ENCODE peak calls at places on chromosomes 1 and 21, in nine cellular contexts. S is NB4; M is ureter; Y is effector memory CD4-positive, alpha-beta T cell; N is IMR-90; G is progenitor cell of endocrine pancreas; C is AG08396; V is mammary epithelial cell; U is C1 segment of cervical spinal cord. I is an unnamed sample.

GRCh38 chr1:40899230-40899870 is 37.2 kb upstream of the CITED4 start:
- DNase-seq in S (no peak), M (peak), Y (no peak), N (no peak), G (no peak), C (no peak), V (peak), U (no peak), I (no peak)

GRCh38 chr1:107683198-107683657 is 281.8 kb downstream of the VAV3 start:
- DNase-seq in S (no peak), M (no peak), Y (no peak), N (no peak), G (no peak), C (no peak), V (peak), U (no peak), I (no peak)

GRCh38 chr1:169550294-169550693 is 36.0 kb downstream of the F5 start:
- DNase-seq in S (peak), M (no peak), Y (no peak), N (peak), G (no peak), C (peak), V (peak), U (no peak), I (no peak)

GRCh38 chr1:173042806-173043205 is 7.9 kb downstream of the TNFSF18 start:
- DNase-seq in S (no peak), M (no peak), Y (no peak), N (no peak), G (no peak), C (no peak), V (no peak), U (no peak), I (no peak)

GRCh38 chr1:68378296-68379084 is 71.3 kb downstream of the RPE65 start:
- DNase-seq in S (no peak), M (no peak), Y (no peak), N (peak), G (no peak), C (peak), V (peak), U (no peak), I (no peak)

GRCh38 chr1:7899741-7900140 is 40.9 kb downstream of the TNFRSF9 start:
- DNase-seq in S (peak), M (no peak), Y (no peak), N (peak), G (no peak), C (no peak), V (peak), U (no peak), I (no peak)

GRCh38 chr1:201628490-201628889 is 89.6 kb downstream of the NAV1 start:
- DNase-seq in S (no peak), M (no peak), Y (no peak), N (no peak), G (no peak), C (no peak), V (no peak), U (no peak), I (no peak)

GRCh38 chr1:192518700-192519099 is 56.9 kb upstream of the RGS1 start:
- DNase-seq in S (no peak), M (no peak), Y (no peak), N (peak), G (no peak), C (no peak), V (no peak), U (no peak), I (no peak)

GRCh38 chr1:184387871-184388670 is 1.2 kb downstream of the C1orf21 start:
- DNase-seq in S (peak), M (peak), Y (no peak), N (peak), G (no peak), C (peak), V (peak), U (peak), I (peak)

GRCh38 chr1:107640207-107640606 is 324.8 kb downstream of the VAV3 start:
- DNase-seq in S (peak), M (no peak), Y (no peak), N (no peak), G (no peak), C (no peak), V (no peak), U (no peak), I (no peak)

GRCh38 chr1:20183876-20184275 is 2.0 kb upstream of the UBXN10 start:
- DNase-seq in S (peak), M (no peak), Y (no peak), N (no peak), G (no peak), C (no peak), V (no peak), U (no peak), I (no peak)

GRCh38 chr1:97902067-97902466 is 18.8 kb downstream of the DPYD start:
- DNase-seq in S (no peak), M (no peak), Y (no peak), N (no peak), G (no peak), C (no peak), V (no peak), U (no peak), I (no peak)

GRCh38 chr1:185337221-185337620 is 20.2 kb upstream of the IVNS1ABP start:
- DNase-seq in S (peak), M (no peak), Y (no peak), N (peak), G (no peak), C (no peak), V (peak), U (no peak), I (no peak)

GRCh38 chr21:42063206-42063577 is 7.9 kb upstream of the UMODL1 start:
- DNase-seq in S (peak), M (no peak), Y (no peak), N (no peak), G (no peak), C (no peak), V (no peak), U (no peak), I (no peak)

GRCh38 chr1:224211262-224211962 is 28.4 kb downstream of the DEGS1 start:
- DNase-seq in S (no peak), M (no peak), Y (no peak), N (peak), G (no peak), C (peak), V (peak), U (peak), I (no peak)

GRCh38 chr1:207172885-207173284 is 68.9 kb downstream of the C4BPA start:
- DNase-seq in S (peak), M (no peak), Y (no peak), N (no peak), G (no peak), C (no peak), V (no peak), U (no peak), I (no peak)

GRCh38 chr21:46157987-46158451 is 2.6 kb upstream of the FTCD start:
- DNase-seq in S (no peak), M (no peak), Y (no peak), N (no peak), G (no peak), C (no peak), V (no peak), U (no peak), I (no peak)

GRCh38 chr1:156848461-156849150 is 10.3 kb downstream of the INSRR start:
- DNase-seq in S (no peak), M (peak), Y (peak), N (no peak), G (no peak), C (no peak), V (peak), U (no peak), I (peak)

GRCh38 chr1:96508226-96508625 is 213.4 kb upstream of the PTBP2 start:
- DNase-seq in S (no peak), M (no peak), Y (no peak), N (no peak), G (no peak), C (no peak), V (no peak), U (no peak), I (no peak)

GRCh38 chr21:17185685-17186084 is 327.2 kb upstream of the CXADR start:
- DNase-seq in S (no peak), M (no peak), Y (no peak), N (no peak), G (no peak), C (no peak), V (no peak), U (no peak), I (no peak)

I was measured in CD8-positive, alpha-beta memory T cell.